ENCODE peak calls at places on chromosomes 16 and 17, in eight cellular contexts. F is CD4-positive, CD25-positive, alpha-beta regulatory T cell; P is CD8-positive, alpha-beta memory T cell; J is left ventricle myocardium inferior; H is HCT116; D is cardiac muscle cell; K is A549; Z is mucosa of descending colon. V is an unnamed sample.
A peak's percentile ranks its signal among the peaks of the same experiment; 100 is the strongest.

GRCh38 chr17:76147211-76148014 is 6.4 kb upstream of the FOXJ1 start:
- DNase-seq in D (peak; percentile 50), H (peak; percentile 35), Z (no peak), F (no peak), P (no peak), K (no peak), J (no peak), V (peak; percentile 11)

GRCh38 chr16:72945611-72946010 is 102.3 kb downstream of the ZFHX3 start:
- DNase-seq in Z (no peak), J (no peak), H (no peak), P (no peak), F (no peak), K (no peak), D (no peak), V (no peak)

GRCh38 chr17:6591599-6592158 is 35.3 kb upstream of the PITPNM3 start:
- DNase-seq in H (no peak), Z (no peak), J (no peak), P (no peak), F (no peak), D (peak; percentile 84), K (peak; percentile 79), V (peak; percentile 98)

GRCh38 chr17:39108976-39109375 is 42.5 kb downstream of the PLXDC1 start:
- DNase-seq in D (no peak), P (no peak), J (no peak), K (no peak), Z (no peak), H (no peak), F (no peak), V (no peak)

GRCh38 chr16:65959978-65960377 is 406.5 kb upstream of the CDH5 start:
- DNase-seq in F (no peak), K (no peak), H (no peak), J (no peak), P (no peak), Z (no peak), D (peak; percentile 44), V (no peak)

GRCh38 chr17:59642535-59642934 is 22.8 kb downstream of the CLTC start:
- DNase-seq in F (no peak), H (no peak), D (no peak), J (no peak), Z (no peak), P (no peak), K (no peak), V (no peak)

GRCh38 chr17:76394166-76394565 is 9.8 kb downstream of the SPHK1 start:
- DNase-seq in H (no peak), Z (no peak), P (no peak), F (no peak), D (no peak), K (no peak), J (no peak), V (peak; percentile 48)

GRCh38 chr17:42118545-42118944 is 2.6 kb downstream of the KAT2A start:
- DNase-seq in P (no peak), J (no peak), Z (no peak), F (peak; percentile 68), K (peak; percentile 61), H (peak; percentile 13), D (peak; percentile 32), V (peak; percentile 21)

GRCh38 chr17:71173963-71174362 is 946.9 kb upstream of the SOX9 start:
- DNase-seq in J (no peak), P (no peak), F (no peak), H (no peak), K (no peak), D (no peak), Z (no peak), V (no peak)
- H3K9me3 ChIP-seq in J (no peaks in the 10 kb centered on the region), P (no peaks in the 10 kb centered on the region), F (no peaks in the 10 kb centered on the region), H (no peaks in the 10 kb centered on the region), K (no peaks in the 10 kb centered on the region), D (no peaks in the 10 kb centered on the region), Z (no peaks in the 10 kb centered on the region), V (no peaks in the 10 kb centered on the region)

GRCh38 chr17:73281926-73282325 is 20.2 kb upstream of the CPSF4L start:
- DNase-seq in F (no peak), Z (no peak), P (no peak), D (no peak), J (no peak), K (no peak), H (no peak), V (no peak)
- H3K4me1 ChIP-seq in F (no peaks in the 10 kb centered on the region), Z (peaks cover 21% of the 10 kb centered on the region), P (no peaks in the 10 kb centered on the region), D (peaks cover 29% of the 10 kb centered on the region), J (peaks cover 85% of the 10 kb centered on the region), K (peaks cover 18% of the 10 kb centered on the region), H (peaks cover 19% of the 10 kb centered on the region), V (peaks cover 15% of the 10 kb centered on the region)

GRCh38 chr16:4814542-4815173 is 12.2 kb upstream of the ROGDI start:
- DNase-seq in F (no peak), J (no peak), K (no peak), D (no peak), H (no peak), P (no peak), Z (no peak), V (no peak)
- H3K9me3 ChIP-seq in F (no peaks in the 10 kb centered on the region), J (no peaks in the 10 kb centered on the region), K (no peaks in the 10 kb centered on the region), D (no peaks in the 10 kb centered on the region), H (no peaks in the 10 kb centered on the region), P (no peaks in the 10 kb centered on the region), Z (no peaks in the 10 kb centered on the region), V (no peaks in the 10 kb centered on the region)

GRCh38 chr16:50642349-50642748 is 38.8 kb downstream of the SNX20 start:
- DNase-seq in J (no peak), H (no peak), Z (no peak), P (no peak), D (no peak), F (no peak), K (no peak), V (no peak)
- H3K4me1 ChIP-seq in J (no peaks in the 10 kb centered on the region), H (no peaks in the 10 kb centered on the region), Z (no peaks in the 10 kb centered on the region), P (no peaks in the 10 kb centered on the region), D (no peaks in the 10 kb centered on the region), F (no peaks in the 10 kb centered on the region), K (no peaks in the 10 kb centered on the region), V (no peaks in the 10 kb centered on the region)

GRCh38 chr16:35523991-35524390 is 2064.6 kb downstream of the TP53TG3F start:
- DNase-seq in P (no peak), J (no peak), H (no peak), F (no peak), K (no peak), Z (no peak), D (no peak), V (no peak)
- H3K9me3 ChIP-seq in P (no peaks in the 10 kb centered on the region), J (peaks cover 4% of the 10 kb centered on the region), H (peaks cover 5% of the 10 kb centered on the region), F (peaks cover 4% of the 10 kb centered on the region), K (no peaks in the 10 kb centered on the region), Z (peaks cover 75% of the 10 kb centered on the region), D (no peaks in the 10 kb centered on the region), V (peaks cover 19% of the 10 kb centered on the region)

DNA sequence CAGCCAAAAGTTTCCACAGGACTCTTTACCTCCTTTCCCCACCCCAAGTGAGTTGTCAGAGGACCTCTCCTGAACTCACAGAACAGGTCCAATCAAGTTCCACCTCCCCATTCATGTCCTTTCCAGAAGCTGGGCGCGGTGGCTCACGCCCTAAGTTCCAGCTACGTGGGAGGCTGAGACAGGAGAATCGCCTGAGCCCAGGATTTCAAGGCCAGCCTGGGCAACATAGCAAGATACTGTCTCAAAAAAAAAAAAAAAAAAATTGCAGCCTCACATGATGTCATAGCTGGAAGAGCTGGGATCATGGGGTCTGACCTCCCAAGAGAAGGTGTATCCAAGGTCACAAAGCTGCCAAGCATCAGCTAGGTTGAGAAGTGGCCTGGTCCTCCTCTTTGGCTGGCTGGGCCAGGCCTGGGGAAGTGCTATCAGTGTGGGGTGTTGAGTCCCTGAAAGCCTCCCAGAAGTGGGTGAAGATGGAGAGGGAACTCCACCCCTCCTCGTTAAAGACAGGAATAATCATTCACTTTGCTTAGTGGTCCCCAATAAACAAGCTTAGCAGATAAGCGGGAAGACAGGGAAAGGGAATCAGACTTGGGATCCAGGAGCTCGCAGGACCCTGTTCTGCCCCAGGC is 5.5 kb upstream of the MNT start:
- DNase-seq in Z (peak; percentile 80), K (peak; percentile 70), F (no peak), P (no peak), J (no peak), H (no peak), D (no peak), V (peak; percentile 91)
- H3K4me1 ChIP-seq in Z (peaks cover 57% of the 10 kb centered on the region), K (peaks cover 54% of the 10 kb centered on the region), F (peaks cover 8% of the 10 kb centered on the region), P (peaks cover 9% of the 10 kb centered on the region), J (peaks cover 60% of the 10 kb centered on the region), H (peaks cover 61% of the 10 kb centered on the region), D (peaks cover 12% of the 10 kb centered on the region), V (peaks cover 49% of the 10 kb centered on the region)

V was measured in mammary epithelial cell.